ENCODE peak calls at places on chromosomes 6 and 20, in ten cellular contexts. H is astrocyte; O is ovary; D is mesenchymal stem cell; G is CD8-positive, alpha-beta T cell; L is cardiac muscle cell; B is hepatocyte; K is heart right ventricle; W is GM23248; P is breast epithelium. N is an unnamed sample.

GRCh38 chr6:158174514-158174913 is 6.4 kb downstream of the GTF2H5 start:
- DNase-seq in H (peak; percentile 96), O (no peak), D (no peak), G (no peak), L (no peak), B (no peak), K (no peak), W (peak; percentile 92), P (peak; percentile 55), N (peak; percentile 81)

GRCh38 chr6:78947529-78947928 is 80.2 kb downstream of the IRAK1BP1 start:
- DNase-seq in H (peak; percentile 41), O (no peak), D (peak; percentile 18), G (no peak), L (no peak), B (no peak), K (no peak), W (peak; percentile 8), P (no peak), N (no peak)

GRCh38 chr6:8059129-8059528 is 5.1 kb downstream of the BLOC1S5 start:
- DNase-seq in H (peak; percentile 22), O (no peak), D (peak; percentile 50), G (no peak), L (peak; percentile 8), B (peak; percentile 30), K (no peak), W (peak; percentile 73), P (no peak), N (no peak)

GRCh38 chr6:38676236-38676973 is 26.5 kb downstream of the GLO1 start:
- DNase-seq in H (no peak), O (no peak), D (no peak), G (no peak), L (no peak), B (no peak), K (no peak), W (no peak), P (no peak), N (no peak)

GRCh38 chr6:113936093-113936934 is 34.6 kb downstream of the HDAC2 start:
- DNase-seq in H (peak; percentile 39), O (no peak), D (peak; percentile 69), G (no peak), L (peak; percentile 59), B (peak; percentile 59), K (no peak), W (peak; percentile 69), P (no peak), N (no peak)

GRCh38 chr6:121491576-121491975 is 56.1 kb downstream of the GJA1 start:
- DNase-seq in H (peak; percentile 36), O (no peak), D (no peak), G (no peak), L (no peak), B (no peak), K (no peak), W (no peak), P (no peak), N (no peak)

GRCh38 chr6:150301871-150302800 is 66.7 kb upstream of the IYD start:
- DNase-seq in H (peak; percentile 82), O (no peak), D (peak; percentile 56), G (no peak), L (no peak), B (peak; percentile 38), K (no peak), W (peak; percentile 86), P (no peak), N (no peak)

GRCh38 chr6:106745396-106745795 is 116.0 kb downstream of the QRSL1 start:
- DNase-seq in H (no peak), O (no peak), D (no peak), G (no peak), L (peak; percentile 18), B (no peak), K (no peak), W (no peak), P (no peak), N (no peak)

GRCh38 chr6:106974337-106974998 is at the start of gene CD24:
- DNase-seq in H (peak; percentile 13), O (peak; percentile 13), D (peak; percentile 15), G (no peak), L (peak; percentile 82), B (peak; percentile 91), K (peak; percentile 9), W (no peak), P (peak; percentile 39), N (no peak)

GRCh38 chr20:49843139-49843538 is 30.5 kb downstream of the SLC9A8 start:
- DNase-seq in H (no peak), O (no peak), D (no peak), G (no peak), L (no peak), B (no peak), K (no peak), W (no peak), P (no peak), N (no peak)

GRCh38 chr6:85111481-85112001 is 338.3 kb upstream of the NT5E start:
- DNase-seq in H (peak; percentile 37), O (peak; percentile 25), D (no peak), G (no peak), L (no peak), B (peak; percentile 16), K (no peak), W (peak; percentile 68), P (no peak), N (no peak)

GRCh38 chr20:32764000-32764960 is 2.1 kb downstream of the DNMT3B start:
- DNase-seq in H (no peak), O (no peak), D (no peak), G (no peak), L (no peak), B (no peak), K (no peak), W (no peak), P (no peak), N (no peak)

GRCh38 chr6:44472250-44472945 is 84.9 kb downstream of the CDC5L start:
- DNase-seq in H (no peak), O (no peak), D (no peak), G (no peak), L (no peak), B (no peak), K (no peak), W (no peak), P (no peak), N (no peak)
- H3K27ac ChIP-seq in H (no peak overlapping the region), O (no peak overlapping the region), D (no peak overlapping the region), G (no peak overlapping the region), L (peak overlapping the region; percentile 49), B (no peak overlapping the region), K (no peak overlapping the region), W (no peak overlapping the region), P (no peak overlapping the region), N (no peak overlapping the region)

GRCh38 chr6:136920216-136920857 is 1.8 kb upstream of the SLC35D3 start:
- DNase-seq in H (no peak), O (no peak), D (no peak), G (no peak), L (no peak), B (no peak), K (no peak), W (peak; percentile 8), P (no peak), N (no peak)
- H3K27me3 ChIP-seq in H (peaks cover 36% of the 10 kb centered on the region), O (no peaks in the 10 kb centered on the region), D (peaks cover 27% of the 10 kb centered on the region), G (peaks cover 22% of the 10 kb centered on the region), L (peaks cover 72% of the 10 kb centered on the region), B (peaks cover 66% of the 10 kb centered on the region), K (peaks cover 47% of the 10 kb centered on the region), W (peaks cover 51% of the 10 kb centered on the region), P (peaks cover 7% of the 10 kb centered on the region), N (peaks cover 5% of the 10 kb centered on the region)

GRCh38 chr20:40029589-40029988 is 659.4 kb downstream of the MAFB start:
- DNase-seq in H (no peak), O (no peak), D (no peak), G (no peak), L (no peak), B (no peak), K (no peak), W (no peak), P (no peak), N (no peak)
- H3K36me3 ChIP-seq in H (no peaks in the 10 kb centered on the region), O (no peaks in the 10 kb centered on the region), D (no peaks in the 10 kb centered on the region), G (no peaks in the 10 kb centered on the region), L (no peaks in the 10 kb centered on the region), B (no peaks in the 10 kb centered on the region), K (no peaks in the 10 kb centered on the region), W (no peaks in the 10 kb centered on the region), P (no peaks in the 10 kb centered on the region), N (no peaks in the 10 kb centered on the region)

GRCh38 chr20:23928788-23929187 is 49.2 kb upstream of the CST5 start:
- DNase-seq in H (no peak), O (no peak), D (no peak), G (peak; percentile 62), L (no peak), B (no peak), K (no peak), W (no peak), P (no peak), N (no peak)

GRCh38 chr20:23926526-23926880 is 47.0 kb upstream of the CST5 start:
- DNase-seq in H (no peak), O (no peak), D (no peak), G (no peak), L (no peak), B (no peak), K (no peak), W (no peak), P (no peak), N (no peak)

GRCh38 chr20:23925789-23926525 is 46.4 kb upstream of the CST5 start:
- DNase-seq in H (no peak), O (no peak), D (no peak), G (no peak), L (no peak), B (no peak), K (no peak), W (no peak), P (no peak), N (no peak)

GRCh38 chr20:23928353-23928752 is 48.8 kb upstream of the CST5 start:
- DNase-seq in H (no peak), O (no peak), D (no peak), G (no peak), L (no peak), B (no peak), K (no peak), W (no peak), P (no peak), N (no peak)

GRCh38 chr20:23926941-23927872 is 47.7 kb upstream of the CST5 start:
- DNase-seq in H (no peak), O (no peak), D (no peak), G (no peak), L (no peak), B (no peak), K (no peak), W (peak; percentile 60), P (no peak), N (no peak)
- H3K27ac ChIP-seq in H (no peak overlapping the region), O (no peak overlapping the region), D (no peak overlapping the region), G (no peak overlapping the region), L (no peak overlapping the region), B (no peak overlapping the region), K (no peak overlapping the region), W (no peak overlapping the region), P (no peak overlapping the region), N (no peak overlapping the region)